ENCODE peak calls at places on chromosomes 4 and X, in seven cellular contexts. D is GM23248, J is HepG2, V is fibroblast of lung, Y is hepatocyte, R is HCT116, N is Karpas-422. M is an unnamed sample. For H4K20me1, the result is how much of the 10 kb centered on the place peaks cover.

GRCh38 chr4:182179105-182179504 is 64.1 kb upstream of the TENM3 start:
- DNase-seq in D (peak), J (no peak), V (peak), Y (no peak), R (no peak), N (no peak), M (no peak)

GRCh38 chr4:48079972-48080391 is 54.1 kb downstream of the TXK start:
- DNase-seq in D (no peak), J (no peak), V (peak), Y (peak), R (no peak), N (no peak), M (no peak)

GRCh38 chrX:40278340-40279090 is 180.8 kb upstream of the BCOR start:
- DNase-seq in D (no peak), J (no peak), V (peak), Y (peak), R (no peak), N (no peak), M (no peak)

GRCh38 chr4:155079866-155080265 is 128.6 kb upstream of the NPY2R start:
- DNase-seq in D (no peak), J (no peak), V (peak), Y (no peak), R (no peak), N (no peak), M (no peak)

GRCh38 chrX:40573763-40574162 is 7.0 kb upstream of the ATP6AP2 start:
- DNase-seq in D (peak), J (peak), V (no peak), Y (no peak), R (no peak), N (peak), M (peak)

GRCh38 chr4:146458594-146458993 is 63.1 kb downstream of the SLC10A7 start:
- DNase-seq in D (no peak), J (no peak), V (no peak), Y (no peak), R (no peak), N (no peak), M (no peak)

GRCh38 chrX:9464435-9465371 is at the start of gene TBL1X:
- DNase-seq in D (peak), J (peak), V (peak), Y (peak), R (no peak), N (peak), M (peak)

GRCh38 chr4:89765966-89766365 is 71.0 kb downstream of the SNCA start:
- DNase-seq in D (peak), J (no peak), V (peak), Y (no peak), R (no peak), N (no peak), M (no peak)

GRCh38 chrX:135513140-135513535 is 7.3 kb upstream of the INTS6L start:
- DNase-seq in D (no peak), J (no peak), V (no peak), Y (no peak), R (no peak), N (no peak), M (no peak)

GRCh38 chrX:140157611-140158010 is 192.3 kb upstream of the CXorf66 start:
- DNase-seq in D (no peak), J (no peak), V (peak), Y (no peak), R (no peak), N (no peak), M (no peak)

GRCh38 chr4:1521821-1522361 is 115.6 kb upstream of the NKX1-1 start:
- DNase-seq in D (no peak), J (no peak), V (no peak), Y (no peak), R (no peak), N (no peak), M (no peak)

GRCh38 chr4:5033266-5033945 is 14.1 kb upstream of the CYTL1 start:
- DNase-seq in D (peak), J (no peak), V (peak), Y (no peak), R (no peak), N (no peak), M (no peak)

GRCh38 chr4:16024009-16024408 is 59.8 kb downstream of the PROM1 start:
- DNase-seq in D (peak), J (no peak), V (peak), Y (no peak), R (no peak), N (no peak), M (no peak)

GRCh38 chr4:14582658-14583057 is 419.6 kb upstream of the CPEB2 start:
- DNase-seq in D (no peak), J (no peak), V (no peak), Y (no peak), R (no peak), N (no peak), M (no peak)

GRCh38 chr4:156941940-156942548 is 29.6 kb downstream of the PDGFC start:
- DNase-seq in D (no peak), J (peak), V (peak), Y (peak), R (no peak), N (no peak), M (no peak)

GRCh38 chrX:86507337-86507736 is 359.1 kb downstream of the DACH2 start:
- DNase-seq in D (no peak), J (no peak), V (no peak), Y (no peak), R (no peak), N (no peak), M (no peak)

GRCh38 chrX:14043209-14043608 is 13.5 kb upstream of the GEMIN8 start:
- DNase-seq in D (no peak), J (peak), V (no peak), Y (no peak), R (no peak), N (no peak), M (no peak)

GRCh38 chrX:112654871-112655270 is 24.9 kb downstream of the LHFPL1 start:
- DNase-seq in D (peak), J (no peak), V (peak), Y (no peak), R (no peak), N (no peak), M (no peak)

GRCh38 chr4:164345756-164346155 is 408.2 kb upstream of the SMIM31 start:
- DNase-seq in D (no peak), J (no peak), V (peak), Y (no peak), R (no peak), N (no peak), M (no peak)

GRCh38 chrX:123432362-123433150 is 248.5 kb downstream of the GRIA3 start:
- DNase-seq in D (peak), J (no peak), V (no peak), Y (no peak), R (no peak), N (no peak), M (no peak)

GRCh38 chr4:115325836-115326235 is 212.4 kb upstream of the NDST4 start:
- DNase-seq in D (peak), J (no peak), V (peak), Y (no peak), R (no peak), N (no peak), M (no peak)

GRCh38 chrX:10071451-10072163 is 85.2 kb upstream of the CLCN4 start:
- DNase-seq in D (peak), J (no peak), V (no peak), Y (no peak), R (no peak), N (no peak), M (no peak)

GRCh38 chrX:54357414-54358377 is at the start of gene WNK3:
- DNase-seq in D (peak), J (peak), V (peak), Y (peak), R (no peak), N (no peak), M (no peak)

GRCh38 chr4:4866124-4866832 is 6.8 kb downstream of the MSX1 start:
- DNase-seq in D (no peak), J (no peak), V (no peak), Y (peak), R (no peak), N (no peak), M (no peak)

GRCh38 chrX:27565992-27566391 is 24.2 kb upstream of the DCAF8L2 start:
- DNase-seq in D (no peak), J (peak), V (peak), Y (peak), R (no peak), N (no peak), M (no peak)

GRCh38 chr4:78784255-78784654 is 8.1 kb downstream of the BMP2K start:
- DNase-seq in D (peak), J (no peak), V (peak), Y (no peak), R (no peak), N (no peak), M (no peak)
- H4K20me1 ChIP-seq in D (under half), J (under half), V (under half), Y (under half), R (under half), N (under half), M (under half)

GRCh38 chr4:80189581-80189955 is 7.7 kb upstream of the PRDM8 start:
- DNase-seq in D (no peak), J (no peak), V (no peak), Y (no peak), R (no peak), N (no peak), M (no peak)

GRCh38 chr4:80189956-80190671 is 7.2 kb upstream of the PRDM8 start:
- DNase-seq in D (peak), J (no peak), V (peak), Y (no peak), R (no peak), N (no peak), M (no peak)

GRCh38 chr4:80187677-80188076 is 9.6 kb upstream of the PRDM8 start:
- DNase-seq in D (no peak), J (no peak), V (no peak), Y (no peak), R (no peak), N (no peak), M (no peak)

GRCh38 chr4:80188457-80188800 is 8.9 kb upstream of the PRDM8 start:
- DNase-seq in D (no peak), J (no peak), V (no peak), Y (no peak), R (no peak), N (no peak), M (no peak)

GRCh38 chr4:80188801-80189458 is 8.4 kb upstream of the PRDM8 start:
- DNase-seq in D (no peak), J (no peak), V (no peak), Y (no peak), R (no peak), N (no peak), M (no peak)
- H4K20me1 ChIP-seq in D (under half), J (under half), V (under half), Y (under half), R (under half), N (under half), M (under half)

GRCh38 chr4:151104621-151105020 is 5.2 kb downstream of the RPS3A start:
- DNase-seq in D (no peak), J (no peak), V (no peak), Y (no peak), R (no peak), N (no peak), M (no peak)
- H4K20me1 ChIP-seq in D (under half), J (under half), V (under half), Y (under half), R (under half), N (under half), M (under half)

GRCh38 chr4:73244941-73245601 is 13.5 kb downstream of the ANKRD17 start:
- DNase-seq in D (no peak), J (no peak), V (no peak), Y (no peak), R (no peak), N (no peak), M (no peak)

GRCh38 chr4:73248821-73249220 is 9.8 kb downstream of the ANKRD17 start:
- DNase-seq in D (no peak), J (no peak), V (no peak), Y (no peak), R (no peak), N (no peak), M (no peak)

GRCh38 chr4:73250642-73251041 is 8.0 kb downstream of the ANKRD17 start:
- DNase-seq in D (no peak), J (no peak), V (no peak), Y (no peak), R (no peak), N (no peak), M (no peak)

GRCh38 chr4:73248416-73248815 is 10.2 kb downstream of the ANKRD17 start:
- DNase-seq in D (no peak), J (no peak), V (no peak), Y (no peak), R (no peak), N (no peak), M (no peak)

GRCh38 chr4:73245955-73246354 is 12.6 kb downstream of the ANKRD17 start:
- DNase-seq in D (no peak), J (no peak), V (no peak), Y (no peak), R (no peak), N (no peak), M (peak)
- H4K20me1 ChIP-seq in D (under half), J (half or more), V (under half), Y (half or more), R (under half), N (half or more), M (under half)